ENCODE peak calls at places on chromosomes 4 and X, in seven cellular contexts. Z, O, C, J, V, P and M are unnamed samples.

GRCh38 chr4:38668203-38668602 is 4.2 kb downstream of the KLF3 start:
- DNase-seq in P (no peak), C (no peak), Z (no peak), V (no peak), O (no peak), J (no peak), M (no peak)

GRCh38 chr4:169492436-169493163 is 119.8 kb downstream of the NEK1 start:
- DNase-seq in J (peak; percentile 54), V (peak; percentile 57), Z (peak; percentile 71), P (peak; percentile 13), C (peak; percentile 66), O (peak; percentile 9), M (peak; percentile 48)

GRCh38 chr4:17817027-17817426 is 6.2 kb downstream of the NCAPG start:
- DNase-seq in J (peak; percentile 81), C (peak; percentile 87), V (peak; percentile 70), O (no peak), P (peak; percentile 30), Z (peak; percentile 91), M (peak; percentile 81)

GRCh38 chr4:115165503-115165902 is 52.1 kb upstream of the NDST4 start:
- DNase-seq in Z (no peak), V (peak; percentile 2), J (peak; percentile 3), O (no peak), P (no peak), C (no peak), M (no peak)

GRCh38 chr4:82988323-82988832 is 22.2 kb downstream of the LIN54 start:
- DNase-seq in Z (peak; percentile 76), O (no peak), V (no peak), C (peak; percentile 88), J (peak; percentile 76), P (no peak), M (peak; percentile 68)

GRCh38 chr4:153205028-153205648 is 895 bp downstream of the TRIM2 start:
- DNase-seq in J (peak; percentile 44), P (peak; percentile 22), O (peak; percentile 58), V (no peak), C (no peak), Z (no peak), M (no peak)

GRCh38 chr4:139014391-139015268 is 951 bp upstream of the NOCT start:
- DNase-seq in Z (peak; percentile 91), C (peak; percentile 98), P (no peak), J (peak; percentile 95), V (peak; percentile 95), O (peak; percentile 15), M (peak; percentile 94)

GRCh38 chr4:26912810-26913209 is 52.2 kb downstream of the STIM2 start:
- DNase-seq in Z (no peak), O (peak; percentile 6), C (no peak), P (no peak), V (no peak), J (peak; percentile 30), M (no peak)

GRCh38 chrX:19709812-19710518 is 177.4 kb downstream of the SH3KBP1 start:
- DNase-seq in V (peak; percentile 90), C (peak; percentile 72), O (no peak), J (peak; percentile 85), Z (peak; percentile 81), P (no peak), M (peak; percentile 85)

DNA sequence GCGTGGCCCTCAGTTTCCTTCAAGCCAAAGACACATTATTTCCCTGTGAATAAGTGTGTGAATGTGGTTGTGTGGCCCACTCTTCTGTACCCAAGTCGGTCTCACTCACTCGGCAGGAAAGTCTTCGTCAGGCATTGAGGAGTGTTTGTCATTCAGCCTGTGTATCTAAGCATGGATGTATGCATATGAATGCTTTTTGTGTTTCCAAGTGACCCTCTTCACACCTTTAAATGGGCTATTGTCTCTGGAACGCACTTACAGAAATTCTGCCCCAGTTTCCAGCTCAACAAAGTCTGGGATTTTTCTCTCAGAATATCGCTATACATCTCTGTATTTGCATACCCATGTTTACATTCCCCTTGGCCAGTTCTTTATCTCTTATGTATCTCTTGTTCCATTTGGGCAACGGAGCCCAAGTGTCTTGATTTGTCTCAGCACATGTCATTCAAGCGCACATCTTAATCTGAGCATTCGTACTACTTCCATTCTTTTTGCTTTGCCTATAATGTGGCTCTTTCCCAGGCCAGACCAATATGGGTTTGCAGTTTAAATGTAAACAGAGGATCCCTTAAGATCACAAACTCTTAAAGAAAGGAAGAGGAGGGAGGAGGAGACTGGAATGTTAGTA is 4.8 kb downstream of the BCOR start:
- DNase-seq in P (no peak), Z (no peak), J (no peak), V (no peak), C (no peak), O (no peak), M (no peak)
- H3K4me3 ChIP-seq in P (no peak overlapping the region), Z (no peak overlapping the region), J (no peak overlapping the region), V (no peak overlapping the region), C (no peak overlapping the region), O (no peak overlapping the region), M (no peak overlapping the region)

GRCh38 chr4:48015678-48016077 is 803 bp downstream of the CNGA1 start:
- DNase-seq in O (no peak), Z (no peak), C (no peak), J (no peak), V (peak; percentile 11), P (no peak), M (no peak)
- H3K4me3 ChIP-seq in O (no peak overlapping the region), Z (no peak overlapping the region), C (peak overlapping the region; percentile 85), J (no peak overlapping the region), V (peak overlapping the region; percentile 87), P (no peak overlapping the region), M (no peak overlapping the region)

GRCh38 chrX:21838937-21839333 is 482 bp upstream of the MBTPS2 start:
- DNase-seq in P (no peak), C (no peak), J (peak; percentile 47), O (no peak), Z (peak; percentile 58), V (peak; percentile 6), M (no peak)
- H3K4me3 ChIP-seq in P (peak overlapping the region; percentile 77), C (peak overlapping the region; percentile 73), J (peak overlapping the region; percentile 72), O (peak overlapping the region; percentile 56), Z (peak overlapping the region; percentile 79), V (peak overlapping the region; percentile 69), M (peak overlapping the region; percentile 67)

GRCh38 chrX:3346436-3347329 is at the start of gene MXRA5:
- DNase-seq in Z (peak; percentile 50), C (peak; percentile 28), V (peak; percentile 54), J (peak; percentile 46), P (no peak), O (peak; percentile 64), M (peak; percentile 61)
- H3K4me3 ChIP-seq in Z (peak within 1 kb of the TSS; percentile 48), C (peak within 1 kb of the TSS; percentile 55), V (peak within 1 kb of the TSS; percentile 39), J (peak within 1 kb of the TSS; percentile 55), P (no peak within 1 kb of the TSS), O (peak within 1 kb of the TSS; percentile 15), M (peak within 1 kb of the TSS; percentile 59)